ENCODE peak calls at places on chromosomes 11 and 22, in six cellular contexts. Q, A, P, X, E and W are unnamed samples.

GRCh38 chr11:109940816-109941215 is 152.4 kb upstream of the ZC3H12C start:
- DNase-seq in Q (peak; percentile 97), A (no peak), P (peak; percentile 89), X (peak; percentile 77), E (no peak), W (no peak)

GRCh38 chr22:19759459-19759993 is 1.1 kb upstream of the TBX1 start:
- DNase-seq in Q (no peak), A (peak; percentile 73), P (no peak), X (no peak), E (no peak), W (no peak)

GRCh38 chr11:65911682-65912568 is 6.9 kb downstream of the C11orf68 start:
- DNase-seq in Q (peak; percentile 99), A (peak; percentile 88), P (peak; percentile 79), X (peak; percentile 98), E (no peak), W (peak; percentile 60)

GRCh38 chr11:77198440-77198849 is 70.4 kb downstream of the MYO7A start:
- DNase-seq in Q (peak; percentile 43), A (peak; percentile 92), P (peak; percentile 53), X (no peak), E (peak; percentile 39), W (peak; percentile 61)

GRCh38 chr22:19972251-19972650 is 30.6 kb upstream of the TXNRD2 start:
- DNase-seq in Q (no peak), A (no peak), P (no peak), X (no peak), E (peak; percentile 31), W (no peak)

GRCh38 chr11:67429722-67430121 is 1.4 kb downstream of the RPS6KB2 start:
- DNase-seq in Q (no peak), A (no peak), P (no peak), X (no peak), E (no peak), W (no peak)

GRCh38 chr22:23786261-23786710 is 480 bp upstream of the SMARCB1 start:
- DNase-seq in Q (no peak), A (no peak), P (no peak), X (no peak), E (no peak), W (no peak)

GRCh38 chr22:50014655-50015401 is 2.3 kb upstream of the IL17REL start:
- DNase-seq in Q (no peak), A (peak; percentile 50), P (no peak), X (peak; percentile 44), E (no peak), W (peak; percentile 12)

GRCh38 chr11:57303990-57304579 is 20.7 kb downstream of the TNKS1BP1 start:
- DNase-seq in Q (peak; percentile 87), A (no peak), P (no peak), X (peak; percentile 38), E (no peak), W (peak; percentile 53)

GRCh38 chr11:117179048-117179999 is 781 bp downstream of the SIDT2 start:
- DNase-seq in Q (peak; percentile 25), A (no peak), P (no peak), X (no peak), E (peak; percentile 77), W (peak; percentile 77)

GRCh38 chr11:969651-970205 is 44.1 kb downstream of the AP2A2 start:
- DNase-seq in Q (no peak), A (no peak), P (no peak), X (no peak), E (no peak), W (no peak)

GRCh38 chr11:129608711-129609110 is 206.9 kb upstream of the TMEM45B start:
- DNase-seq in Q (peak; percentile 92), A (no peak), P (no peak), X (no peak), E (no peak), W (no peak)

GRCh38 chr11:19474954-19475811 is 234.4 kb upstream of the E2F8 start:
- DNase-seq in Q (no peak), A (peak; percentile 69), P (no peak), X (no peak), E (no peak), W (no peak)

GRCh38 chr11:95592455-95592854 is 197.1 kb downstream of the FAM76B start:
- DNase-seq in Q (no peak), A (peak; percentile 72), P (no peak), X (no peak), E (no peak), W (no peak)

GRCh38 chr11:88533001-88533400 is 195.5 kb upstream of the CTSC start:
- DNase-seq in Q (no peak), A (no peak), P (no peak), X (no peak), E (no peak), W (no peak)

GRCh38 chr11:123246749-123247497 is 51.9 kb upstream of the CLMP start:
- DNase-seq in Q (peak; percentile 92), A (peak; percentile 96), P (peak; percentile 75), X (peak; percentile 59), E (peak; percentile 72), W (peak; percentile 86)

GRCh38 chr11:70323811-70324210 is 53.3 kb downstream of the PPFIA1 start:
- DNase-seq in Q (no peak), A (no peak), P (no peak), X (no peak), E (no peak), W (no peak)

GRCh38 chr11:95243658-95244057 is 12.7 kb upstream of the SESN3 start:
- DNase-seq in Q (no peak), A (no peak), P (no peak), X (no peak), E (no peak), W (no peak)

GRCh38 chr11:62552465-62552782 is 5.8 kb upstream of the AHNAK start:
- DNase-seq in Q (peak; percentile 77), A (peak; percentile 58), P (no peak), X (no peak), E (no peak), W (no peak)

GRCh38 chr11:133082453-133082781 is 449.9 kb downstream of the OPCML start:
- DNase-seq in Q (no peak), A (no peak), P (no peak), X (peak; percentile 60), E (no peak), W (peak; percentile 33)

GRCh38 chr11:65639623-65640482 is 2.0 kb downstream of the SIPA1 start:
- DNase-seq in Q (no peak), A (no peak), P (no peak), X (no peak), E (peak; percentile 89), W (no peak)

GRCh38 chr11:96990934-96991333 is 601.1 kb downstream of the JRKL start:
- DNase-seq in Q (no peak), A (no peak), P (no peak), X (no peak), E (no peak), W (no peak)

GRCh38 chr22:46090631-46091201 is 59.6 kb upstream of the PPARA start:
- DNase-seq in Q (peak; percentile 28), A (no peak), P (no peak), X (no peak), E (peak; percentile 35), W (peak; percentile 12)

GRCh38 chr11:92981508-92982043 is 12.1 kb downstream of the MTNR1B start:
- DNase-seq in Q (no peak), A (no peak), P (no peak), X (no peak), E (no peak), W (no peak)

GRCh38 chr11:85772700-85773099 is 38.2 kb downstream of the SYTL2 start:
- DNase-seq in Q (no peak), A (no peak), P (no peak), X (no peak), E (no peak), W (no peak)

GRCh38 chr22:40036126-40036525 is 41.4 kb downstream of the FAM83F start:
- DNase-seq in Q (no peak), A (no peak), P (no peak), X (no peak), E (no peak), W (no peak)

GRCh38 chr11:115990004-115990447 is 485.8 kb upstream of the CADM1 start:
- DNase-seq in Q (no peak), A (peak; percentile 89), P (peak; percentile 2), X (no peak), E (no peak), W (peak; percentile 55)

GRCh38 chr11:14672635-14673034 is 29.0 kb downstream of the PDE3B start:
- DNase-seq in Q (no peak), A (no peak), P (no peak), X (no peak), E (no peak), W (no peak)

GRCh38 chr11:9210922-9211320 is 54.2 kb downstream of the DENND5A start:
- DNase-seq in Q (peak; percentile 6), A (no peak), P (no peak), X (no peak), E (no peak), W (no peak)
- H3K4me1 ChIP-seq in Q (peaks cover 18% of the 10 kb centered on the region), A (peaks cover 15% of the 10 kb centered on the region), P (peaks cover 49% of the 10 kb centered on the region), X (peaks cover 29% of the 10 kb centered on the region), E (peaks cover 11% of the 10 kb centered on the region), W (no peaks in the 10 kb centered on the region)

DNA sequence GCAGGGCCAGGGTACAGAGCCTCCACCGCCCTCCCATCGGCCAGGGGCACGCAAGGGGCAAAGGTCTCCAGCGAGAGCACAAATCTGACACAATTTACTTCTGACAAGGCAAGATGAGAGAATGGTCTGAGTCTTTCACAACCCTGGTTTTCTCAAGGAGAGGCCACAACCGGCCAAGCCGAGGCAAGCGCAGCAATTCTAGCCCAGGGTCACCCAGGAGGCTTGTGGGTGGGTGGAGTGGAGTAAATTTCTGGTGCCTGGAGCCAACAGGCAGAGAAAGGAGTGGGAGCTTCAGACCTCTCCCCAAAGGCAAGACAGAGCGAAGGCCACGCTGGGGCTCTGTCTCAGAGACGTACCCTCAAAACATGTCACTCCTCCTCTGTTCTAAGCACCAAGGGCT is 9.3 kb downstream of the LARGE2 start:
- DNase-seq in Q (no peak), A (no peak), P (no peak), X (no peak), E (no peak), W (no peak)
- H3K4me1 ChIP-seq in Q (peaks cover 7% of the 10 kb centered on the region), A (peaks cover 6% of the 10 kb centered on the region), P (peaks cover 11% of the 10 kb centered on the region), X (no peaks in the 10 kb centered on the region), E (peaks cover 6% of the 10 kb centered on the region), W (no peaks in the 10 kb centered on the region)

GRCh38 chr11:2688381-2689231 is 11.2 kb downstream of the KCNQ1OT1 start:
- DNase-seq in Q (no peak), A (peak; percentile 41), P (no peak), X (no peak), E (no peak), W (no peak)
- H3K4me1 ChIP-seq in Q (no peaks in the 10 kb centered on the region), A (peaks cover 35% of the 10 kb centered on the region), P (no peaks in the 10 kb centered on the region), X (no peaks in the 10 kb centered on the region), E (no peaks in the 10 kb centered on the region), W (no peaks in the 10 kb centered on the region)

DNA sequence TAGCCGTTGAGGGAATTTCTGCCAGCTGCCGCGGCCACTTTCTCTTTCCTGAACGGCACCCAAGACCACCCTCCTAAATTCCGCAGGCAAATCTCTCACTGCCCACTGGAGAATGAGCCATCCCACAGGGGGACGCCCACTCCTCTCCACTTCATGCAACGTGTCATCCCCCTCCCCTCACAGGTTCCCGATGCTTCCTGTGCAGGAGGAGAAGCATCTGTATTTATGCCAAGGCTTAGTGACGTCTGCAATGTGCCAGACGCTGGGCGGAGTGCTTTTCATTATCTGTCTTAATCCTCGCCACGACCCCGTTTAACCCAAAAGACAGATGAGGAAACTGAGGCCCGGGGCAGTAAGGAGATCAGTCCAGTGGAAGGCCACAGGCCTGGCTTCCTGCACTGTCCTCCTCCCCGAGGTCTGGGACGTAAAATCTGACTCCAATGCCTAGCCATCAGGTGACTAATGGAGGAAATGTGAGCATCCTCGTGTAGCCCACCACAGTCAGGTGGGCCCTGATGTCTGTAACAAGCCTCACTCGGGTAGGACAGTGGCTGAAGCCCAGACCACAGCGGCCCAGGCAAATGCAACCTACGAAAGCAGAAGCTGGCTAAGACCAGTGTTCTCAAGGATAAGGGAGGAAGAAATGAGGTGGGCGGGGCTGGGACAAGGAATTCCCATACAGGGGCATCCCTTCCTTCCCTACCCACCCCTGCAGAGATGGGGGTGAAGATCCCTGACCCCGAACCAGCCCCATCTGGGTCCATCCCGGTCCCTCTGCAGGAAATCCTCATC is 23.1 kb downstream of the MN1 start:
- DNase-seq in Q (no peak), A (no peak), P (no peak), X (no peak), E (no peak), W (no peak)
- H3K4me1 ChIP-seq in Q (no peaks in the 10 kb centered on the region), A (peaks cover 4% of the 10 kb centered on the region), P (no peaks in the 10 kb centered on the region), X (peaks cover 31% of the 10 kb centered on the region), E (no peaks in the 10 kb centered on the region), W (peaks cover 5% of the 10 kb centered on the region)